ENCODE peak calls at places on chromosomes 1 and 21, in seven cellular contexts. T is HepG2, J is SK-N-SH, B is K562, V is HL-60, R is GM23338, W is GM12878. E is an unnamed sample.

GRCh38 chr1:32798679-32799416 is 18.3 kb downstream of the YARS1 start:
- DNase-seq in T (no peak), V (no peak), R (no peak), W (peak), J (peak), B (no peak), E (no peak)

GRCh38 chr1:152442765-152443164 is 28.7 kb upstream of the CRNN start:
- DNase-seq in R (no peak), W (no peak), J (no peak), V (no peak), T (no peak), B (no peak), E (no peak)

GRCh38 chr1:40658895-40659648 is 6.4 kb downstream of the RIMS3 start:
- DNase-seq in B (peak), T (no peak), R (no peak), V (no peak), W (no peak), J (no peak), E (no peak)

GRCh38 chr21:31952828-31953227 is 80.0 kb downstream of the HUNK start:
- DNase-seq in T (no peak), B (no peak), V (no peak), J (no peak), W (no peak), R (no peak), E (no peak)

GRCh38 chr1:115056395-115056798 is 26.8 kb downstream of the TSHB start:
- DNase-seq in B (no peak), R (peak), J (no peak), V (peak), T (no peak), W (no peak), E (no peak)

GRCh38 chr1:96464159-96464558 is 257.4 kb upstream of the PTBP2 start:
- DNase-seq in T (no peak), V (no peak), R (peak), B (no peak), W (no peak), J (no peak), E (no peak)

GRCh38 chr1:64933296-64934070 is 32.9 kb downstream of the JAK1 start:
- DNase-seq in T (no peak), W (no peak), V (peak), J (no peak), B (no peak), R (no peak), E (no peak)

GRCh38 chr1:33424205-33424604 is 6.7 kb downstream of the PHC2 start:
- DNase-seq in J (no peak), B (no peak), R (peak), V (no peak), T (no peak), W (no peak), E (no peak)

GRCh38 chr1:80099713-80100112 is 1093.2 kb upstream of the ADGRL4 start:
- DNase-seq in W (no peak), J (no peak), T (no peak), B (no peak), R (no peak), V (no peak), E (no peak)

DNA sequence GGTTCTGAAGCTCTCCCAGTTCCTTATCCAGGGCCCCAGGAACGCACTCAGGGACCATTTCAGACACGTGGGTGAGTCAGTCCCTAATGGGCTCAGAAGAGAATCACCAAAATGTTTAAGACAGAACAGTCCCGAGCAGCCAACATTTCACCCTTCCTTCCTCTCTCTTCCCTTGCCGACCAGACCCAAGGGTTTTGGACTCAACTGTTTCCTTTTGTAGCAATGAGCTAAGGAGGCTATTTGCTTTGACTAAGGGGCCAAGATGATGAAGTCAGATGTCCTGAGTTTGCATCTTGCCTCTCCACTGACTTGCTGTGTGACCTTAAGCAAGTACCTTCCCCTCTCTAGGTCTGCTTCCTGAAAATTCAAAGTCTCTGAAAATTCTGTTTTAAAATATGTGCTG is 472.3 kb upstream of the VAMP3 start:
- DNase-seq in B (no peak), W (no peak), J (no peak), V (no peak), R (no peak), T (no peak), E (peak)
- TF ChIP-seq POLR2AphosphoS5 in B (no peak), W (no peak), J (no peak), V (no peak), R (no peak), T (no peak), E (no peak)

DNA sequence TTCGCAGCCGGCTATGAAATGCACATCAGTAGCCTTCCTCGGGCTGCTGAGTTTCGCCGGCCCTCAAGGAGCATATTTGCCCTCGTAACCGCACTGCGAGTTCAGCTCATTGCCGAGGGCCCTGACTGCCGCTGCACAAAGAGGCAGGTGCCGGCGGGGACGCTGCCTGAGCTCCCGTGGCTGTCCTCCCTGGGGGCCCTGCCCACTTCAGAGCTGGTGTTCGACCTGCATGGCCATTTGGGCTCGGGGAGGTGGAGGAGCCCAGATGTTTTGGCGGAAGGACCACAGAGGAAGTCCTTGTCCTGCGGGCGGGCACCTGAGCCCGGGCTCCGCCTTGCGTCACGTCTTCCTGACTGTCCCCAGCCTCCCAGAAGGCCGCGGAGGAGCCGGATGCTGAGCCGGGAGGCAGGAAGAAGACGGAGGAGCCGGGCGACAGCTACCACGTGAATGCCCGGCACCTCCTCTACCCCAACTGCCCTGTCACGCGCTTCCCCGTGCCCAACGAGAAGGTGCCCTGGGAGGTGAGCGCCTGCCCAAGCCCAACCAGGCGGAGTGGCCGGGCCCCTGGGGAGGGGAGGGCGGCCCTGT is 29.9 kb upstream of the LRRC3 start:
- DNase-seq in W (no peak), T (no peak), B (no peak), J (no peak), V (no peak), R (no peak), E (no peak)
- TF ChIP-seq REST in W (no peak), T (no peak), B (no peak), J (no peak), V (no peak), R (no peak), E (no peak)

GRCh38 chr1:217919683-217920502 is 288.7 kb downstream of the SPATA17 start:
- DNase-seq in T (no peak), B (no peak), V (no peak), J (no peak), R (peak), W (no peak), E (no peak)

GRCh38 chr1:217921126-217921900 is 290.2 kb downstream of the SPATA17 start:
- DNase-seq in V (no peak), T (no peak), R (no peak), J (no peak), W (no peak), B (no peak), E (no peak)

GRCh38 chr1:217924924-217925323 is 293.8 kb downstream of the SPATA17 start:
- DNase-seq in R (peak), J (no peak), W (no peak), B (no peak), V (no peak), T (no peak), E (no peak)
- TF ChIP-seq POLR2AphosphoS5 in R (no peak), J (no peak), W (no peak), B (no peak), V (no peak), T (no peak), E (no peak)

GRCh38 chr1:116725798-116726197 is 28.4 kb upstream of the CD2 start:
- DNase-seq in V (no peak), W (no peak), R (no peak), T (no peak), B (no peak), J (no peak), E (no peak)
- TF ChIP-seq REST in V (no peak), W (no peak), R (no peak), T (no peak), B (no peak), J (no peak), E (no peak)

GRCh38 chr1:236141447-236142357 is 637 bp upstream of the GPR137B start:
- DNase-seq in R (peak), V (no peak), T (no peak), J (peak), B (no peak), W (no peak), E (no peak)
- TF ChIP-seq POLR2AphosphoS5 in R (no peak), V (no peak), T (no peak), J (no peak), B (no peak), W (no peak), E (no peak)

DNA sequence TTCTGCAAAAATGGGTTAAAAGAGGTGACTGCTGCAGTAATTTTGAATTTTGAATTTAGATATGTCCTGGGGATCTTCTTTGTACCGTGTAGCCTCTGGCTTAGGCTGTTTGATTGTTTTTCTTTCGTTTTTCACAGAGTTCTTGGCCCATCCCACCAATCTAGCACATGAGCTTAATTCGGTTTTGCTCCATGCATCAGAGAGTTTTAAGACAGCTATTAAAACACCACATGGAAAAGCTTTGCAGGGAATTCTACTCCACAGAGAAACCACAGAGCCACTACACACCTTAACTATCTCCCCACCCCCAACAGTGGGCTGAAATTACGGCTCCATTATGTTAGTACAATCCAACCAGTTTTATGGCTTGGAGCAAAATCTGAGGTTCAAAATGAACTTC is 25.4 kb downstream of the SPAG17 start:
- DNase-seq in T (no peak), R (no peak), J (no peak), V (no peak), B (no peak), W (no peak), E (no peak)
- TF ChIP-seq REST in T (no peak), R (no peak), J (no peak), V (no peak), B (no peak), W (no peak), E (no peak)

DNA sequence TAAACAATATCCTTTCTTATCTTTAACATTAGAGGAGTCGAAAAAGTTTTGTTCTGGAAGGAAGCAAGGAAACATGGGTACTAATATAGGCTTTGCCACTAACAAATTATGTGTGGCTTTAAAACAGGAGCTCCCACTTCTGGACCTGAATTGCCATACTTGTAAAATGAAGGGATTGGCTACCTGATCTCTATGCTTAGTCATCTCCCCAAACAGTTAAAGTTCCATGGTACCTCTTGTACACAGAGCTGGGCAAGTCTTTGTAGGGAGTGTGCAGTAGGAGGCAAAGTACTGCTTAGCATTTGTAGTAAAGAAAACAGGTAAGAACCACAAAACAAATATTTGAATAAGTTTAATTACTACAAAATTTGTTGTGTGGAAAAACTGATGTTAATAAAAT is 81.3 kb downstream of the MAST2 start:
- DNase-seq in J (no peak), B (peak), R (no peak), V (no peak), W (no peak), T (peak), E (no peak)
- TF ChIP-seq POLR2AphosphoS5 in J (no peak), B (no peak), R (no peak), V (no peak), W (no peak), T (no peak), E (no peak)

GRCh38 chr1:8540266-8540926 is 222.5 kb downstream of the SLC45A1 start:
- DNase-seq in V (no peak), T (no peak), W (no peak), J (no peak), R (no peak), B (no peak), E (no peak)
- TF ChIP-seq REST in V (no peak), T (no peak), W (no peak), J (no peak), R (no peak), B (no peak), E (no peak)

GRCh38 chr1:27659497-27660299 is 12.3 kb downstream of the IFI6 start:
- DNase-seq in W (peak), J (peak), V (peak), R (peak), B (peak), T (peak), E (no peak)
- TF ChIP-seq POLR2AphosphoS5 in W (peak), J (peak), V (peak), R (peak), B (peak), T (no peak), E (peak)